ENCODE peak calls at places on chromosomes 6 and 20, in four cellular contexts. One of them, this sample, is unnamed.

GRCh38 chr6:109672204-109672603 is 18.8 kb downstream of the AK9 start:
- DNase-seq in SJSA1: no peak
- DNase-seq in stromal cell of bone marrow: no peak
- DNase-seq in AG09309: no peak
- DNase-seq in this sample: no peak

GRCh38 chr6:45704056-45704790 is 311.4 kb downstream of the CLIC5 start:
- DNase-seq in AG09309: no peak
- DNase-seq in SJSA1: no peak
- DNase-seq in stromal cell of bone marrow: no peak
- DNase-seq in this sample: no peak

GRCh38 chr6:30323806-30324205 is 2.9 kb upstream of the TRIM39 start:
- DNase-seq in SJSA1: no peak
- DNase-seq in AG09309: no peak
- DNase-seq in stromal cell of bone marrow: no peak
- DNase-seq in this sample: no peak

GRCh38 chr6:157370755-157371154 is 10.2 kb upstream of the ZDHHC14 start:
- DNase-seq in AG09309: no peak
- DNase-seq in SJSA1: no peak
- DNase-seq in stromal cell of bone marrow: no peak
- DNase-seq in this sample: no peak

GRCh38 chr20:45951925-45952834 is 17.7 kb downstream of the PCIF1 start:
- DNase-seq in stromal cell of bone marrow: no peak
- DNase-seq in SJSA1: no peak
- DNase-seq in AG09309: no peak
- DNase-seq in this sample: no peak

GRCh38 chr6:42970859-42971612 is 7.9 kb downstream of the PEX6 start:
- DNase-seq in AG09309: no peak
- DNase-seq in SJSA1: peak; percentile 40
- DNase-seq in stromal cell of bone marrow: no peak
- DNase-seq in this sample: no peak

GRCh38 chr6:17580518-17581048 is 19.5 kb upstream of the FAM8A1 start:
- DNase-seq in stromal cell of bone marrow: no peak
- DNase-seq in SJSA1: peak; percentile 38
- DNase-seq in AG09309: no peak
- DNase-seq in this sample: no peak

GRCh38 chr6:155120034-155120433 is 124.9 kb downstream of the TIAM2 start:
- DNase-seq in stromal cell of bone marrow: no peak
- DNase-seq in SJSA1: peak; percentile 86
- DNase-seq in AG09309: no peak
- DNase-seq in this sample: no peak

GRCh38 chr6:85866373-85866740 is 223.7 kb upstream of the SYNCRIP start:
- DNase-seq in AG09309: no peak
- DNase-seq in stromal cell of bone marrow: peak; percentile 9
- DNase-seq in SJSA1: no peak
- DNase-seq in this sample: no peak

GRCh38 chr6:16783485-16783884 is 22.2 kb upstream of the ATXN1 start:
- DNase-seq in stromal cell of bone marrow: no peak
- DNase-seq in SJSA1: no peak
- DNase-seq in AG09309: no peak
- DNase-seq in this sample: no peak

GRCh38 chr6:74891358-74891811 is 314.5 kb downstream of the COL12A1 start:
- DNase-seq in stromal cell of bone marrow: peak; percentile 68
- DNase-seq in SJSA1: peak; percentile 44
- DNase-seq in AG09309: peak; percentile 50
- DNase-seq in this sample: peak; percentile 63

GRCh38 chr20:32841632-32842031 is 17.1 kb upstream of the EFCAB8 start:
- DNase-seq in AG09309: no peak
- DNase-seq in SJSA1: no peak
- DNase-seq in stromal cell of bone marrow: no peak
- DNase-seq in this sample: no peak

GRCh38 chr20:17320456-17320855 is 93.6 kb downstream of the PCSK2 start:
- DNase-seq in AG09309: no peak
- DNase-seq in stromal cell of bone marrow: no peak
- DNase-seq in SJSA1: no peak
- DNase-seq in this sample: no peak

GRCh38 chr20:58864346-58864745 is 11.8 kb downstream of the GNAS start:
- DNase-seq in stromal cell of bone marrow: no peak
- DNase-seq in SJSA1: no peak
- DNase-seq in AG09309: no peak
- DNase-seq in this sample: no peak

GRCh38 chr6:101117397-101118185 is 236.5 kb upstream of the ASCC3 start:
- DNase-seq in stromal cell of bone marrow: no peak
- DNase-seq in SJSA1: no peak
- DNase-seq in AG09309: no peak
- DNase-seq in this sample: no peak

GRCh38 chr6:4021862-4022715 is 56.8 kb downstream of the FAM217A start:
- DNase-seq in AG09309: no peak
- DNase-seq in stromal cell of bone marrow: no peak
- DNase-seq in SJSA1: peak; percentile 19
- DNase-seq in this sample: no peak

This sample was measured in HFF-Myc.